ENCODE peak calls at places on chromosomes 2 and 18, in ten cellular contexts. Q is prostate gland; G is CD8-positive, alpha-beta T cell; J is astrocyte; H is body of pancreas; A is IMR-90; X is adrenal gland; V is PC-3; O is tibial artery; B is thyroid gland. T is an unnamed sample.

GRCh38 chr18:76410660-76411417 is 84.2 kb downstream of the ZNF516 start:
- DNase-seq in Q (no peak), G (no peak), J (no peak), H (no peak), A (no peak), X (no peak), V (no peak), O (no peak), B (peak), T (peak)

GRCh38 chr2:230865324-230865765 is 603 bp downstream of the ITM2C start:
- DNase-seq in Q (no peak), G (no peak), J (no peak), H (no peak), A (no peak), X (no peak), V (no peak), O (no peak), B (no peak), T (no peak)

GRCh38 chr2:129252781-129253460 is 726.5 kb upstream of the RAB6C start:
- DNase-seq in Q (no peak), G (no peak), J (no peak), H (no peak), A (no peak), X (no peak), V (no peak), O (no peak), B (no peak), T (no peak)

GRCh38 chr18:9468998-9469397 is 6.3 kb upstream of the RALBP1 start:
- DNase-seq in Q (no peak), G (no peak), J (no peak), H (no peak), A (no peak), X (no peak), V (no peak), O (no peak), B (no peak), T (no peak)

GRCh38 chr2:61328707-61329251 is 142.1 kb downstream of the USP34 start:
- DNase-seq in Q (no peak), G (no peak), J (peak), H (no peak), A (peak), X (no peak), V (peak), O (no peak), B (peak), T (no peak)

GRCh38 chr18:73980289-73980979 is 167.2 kb downstream of the FBXO15 start:
- DNase-seq in Q (no peak), G (no peak), J (no peak), H (no peak), A (peak), X (no peak), V (peak), O (no peak), B (no peak), T (no peak)

GRCh38 chr2:70047406-70048033 is 39.8 kb upstream of the PCBP1 start:
- DNase-seq in Q (no peak), G (no peak), J (no peak), H (no peak), A (no peak), X (no peak), V (no peak), O (no peak), B (no peak), T (no peak)

GRCh38 chr2:55056024-55056521 is 5.8 kb upstream of the RTN4 start:
- DNase-seq in Q (no peak), G (no peak), J (no peak), H (no peak), A (peak), X (peak), V (no peak), O (no peak), B (no peak), T (no peak)

GRCh38 chr2:224563537-224563936 is 21.6 kb downstream of the CUL3 start:
- DNase-seq in Q (no peak), G (no peak), J (no peak), H (no peak), A (no peak), X (no peak), V (peak), O (no peak), B (no peak), T (no peak)

DNA sequence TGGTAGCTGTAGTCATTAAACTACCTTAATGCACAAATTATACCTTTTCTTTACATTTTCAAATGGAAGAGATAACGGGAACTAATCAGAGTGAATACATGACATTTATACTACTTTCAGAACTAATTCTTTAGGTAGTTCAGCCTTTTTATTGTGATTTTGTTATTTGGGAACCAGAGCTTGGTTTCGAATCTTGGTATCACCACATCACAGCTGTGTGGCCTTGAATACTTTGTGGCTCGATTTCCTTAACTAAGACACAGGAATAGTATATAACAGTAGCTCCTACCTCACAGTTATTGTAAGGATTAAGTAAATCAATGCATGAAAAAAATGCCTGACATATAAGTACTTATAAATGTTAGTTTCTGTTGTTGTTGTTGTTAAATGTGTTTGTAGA is 240.0 kb downstream of the WDR7 start:
- DNase-seq in Q (no peak), G (no peak), J (no peak), H (no peak), A (no peak), X (no peak), V (no peak), O (no peak), B (no peak), T (no peak)
- H3K27ac ChIP-seq in Q (no peak), G (no peak), J (peak), H (no peak), A (no peak), X (no peak), V (no peak), O (no peak), B (no peak), T (no peak)

DNA sequence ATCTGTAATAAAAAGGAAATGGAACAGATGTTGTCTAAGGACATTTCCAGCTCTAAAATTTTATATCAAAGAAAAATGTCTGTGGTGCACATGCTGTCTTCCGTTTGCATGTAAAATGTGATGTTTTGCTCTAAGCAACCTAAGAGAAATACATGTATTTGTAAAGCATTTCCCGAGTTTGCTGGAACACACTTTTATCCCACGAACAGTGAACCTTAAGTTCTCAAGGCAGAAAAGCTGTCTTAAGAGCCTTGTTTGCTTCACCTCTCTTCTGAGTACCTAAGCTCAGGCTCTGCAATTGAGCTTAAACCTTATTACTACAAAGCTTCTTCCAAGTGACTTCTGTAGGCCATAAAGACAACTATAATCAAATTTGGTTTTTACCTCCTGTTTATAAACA is 24.0 kb upstream of the TANK start:
- DNase-seq in Q (no peak), G (no peak), J (no peak), H (no peak), A (no peak), X (no peak), V (no peak), O (no peak), B (no peak), T (no peak)
- H3K4me3 ChIP-seq in Q (no peak), G (peak), J (no peak), H (no peak), A (no peak), X (no peak), V (no peak), O (no peak), B (no peak), T (no peak)

GRCh38 chr18:59605633-59606192 is 91.5 kb downstream of the CCBE1 start:
- DNase-seq in Q (no peak), G (no peak), J (peak), H (no peak), A (peak), X (no peak), V (no peak), O (no peak), B (peak), T (no peak)
- TF ChIP-seq CTCF in Q (no peak), G (no peak), J (no peak), H (no peak), A (no peak), X (no peak), V (no peak), O (no peak), B (no peak), T (no peak)

DNA sequence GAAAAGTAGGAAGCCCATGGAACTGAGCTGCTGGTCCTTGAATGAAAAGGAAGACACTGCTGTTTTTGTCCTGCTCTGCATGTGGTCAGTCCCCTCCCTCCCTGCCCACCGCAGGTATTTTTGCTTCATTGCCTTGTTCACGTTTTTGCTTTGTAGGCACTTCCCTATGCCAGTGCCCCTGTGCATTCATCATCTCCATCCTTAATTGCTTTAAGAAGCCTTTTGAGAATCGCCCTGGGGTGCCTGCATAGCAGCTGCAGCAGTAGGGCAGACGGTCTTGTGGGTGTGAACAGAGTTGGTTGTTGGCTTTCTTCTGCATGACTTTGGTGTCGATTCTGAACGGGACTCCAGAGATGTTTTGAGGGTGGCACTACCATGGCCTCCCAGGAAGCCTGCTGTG is 97.0 kb downstream of the CABLES1 start:
- DNase-seq in Q (no peak), G (no peak), J (no peak), H (no peak), A (no peak), X (no peak), V (no peak), O (no peak), B (no peak), T (no peak)
- H3K27ac ChIP-seq in Q (no peak), G (no peak), J (no peak), H (no peak), A (no peak), X (no peak), V (peak), O (peak), B (no peak), T (peak)

DNA sequence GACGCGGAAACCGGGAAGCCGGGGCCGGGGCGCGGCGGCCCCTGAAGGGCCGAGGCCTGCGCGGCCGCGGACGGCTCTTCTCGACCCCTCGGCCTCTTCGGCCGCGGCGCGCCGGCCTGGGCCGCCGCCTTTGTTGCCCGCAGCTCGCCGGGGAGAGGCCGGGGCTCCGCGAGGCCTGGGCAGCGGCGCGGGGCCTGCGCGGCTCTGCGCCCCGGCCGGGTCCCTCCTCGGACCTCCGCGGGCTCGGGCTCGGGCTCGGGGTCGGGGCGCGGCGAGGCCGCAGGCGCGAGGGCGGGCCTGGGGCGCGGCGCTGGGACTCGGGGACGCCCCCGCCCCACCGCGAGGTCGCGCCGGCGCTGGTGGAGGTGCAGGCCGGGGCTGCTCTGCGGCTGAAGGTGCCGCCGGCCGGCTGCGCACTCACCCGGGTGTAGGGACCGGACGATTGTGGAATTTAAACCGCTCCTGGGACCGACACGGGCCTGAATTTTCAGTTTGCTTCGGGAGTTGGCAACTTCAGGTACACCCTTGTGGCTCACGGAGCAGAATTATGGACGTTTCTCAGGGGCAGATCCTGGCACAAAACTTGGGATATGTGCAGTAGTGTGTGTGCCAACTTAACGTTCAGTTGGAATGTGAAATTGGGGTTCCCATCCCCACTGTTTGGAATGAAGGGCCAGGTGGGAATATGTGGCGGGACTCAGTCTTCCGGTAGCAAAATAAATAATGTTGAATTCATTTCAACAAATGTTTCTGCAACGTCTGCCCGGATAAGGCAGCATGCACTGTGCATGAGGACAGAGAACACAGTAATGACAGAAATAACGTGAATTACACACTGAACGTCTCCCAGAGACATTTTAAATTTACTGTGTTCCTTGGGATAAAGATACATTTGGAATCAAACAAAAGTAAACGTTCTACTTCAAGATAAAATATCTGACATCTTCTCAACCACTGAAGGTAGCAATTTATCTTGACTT is 796 bp downstream of the SOCS6 start:
- DNase-seq in Q (peak), G (no peak), J (no peak), H (peak), A (peak), X (peak), V (peak), O (no peak), B (peak), T (no peak)
- H3K4me3 ChIP-seq in Q (peak), G (peak), J (peak), H (peak), A (peak), X (peak), V (peak), O (peak), B (peak), T (peak)

GRCh38 chr2:236731767-236732580 is 162.3 kb downstream of the ACKR3 start:
- DNase-seq in Q (no peak), G (no peak), J (peak), H (peak), A (peak), X (no peak), V (peak), O (peak), B (peak), T (peak)
- TF ChIP-seq CTCF in Q (no peak), G (no peak), J (no peak), H (no peak), A (no peak), X (no peak), V (no peak), O (no peak), B (no peak), T (no peak)

GRCh38 chr2:143545059-143545458 is 415.8 kb downstream of the ARHGAP15 start:
- DNase-seq in Q (no peak), G (no peak), J (no peak), H (no peak), A (no peak), X (no peak), V (no peak), O (no peak), B (no peak), T (no peak)

GRCh38 chr2:143545643-143546275 is 416.5 kb downstream of the ARHGAP15 start:
- DNase-seq in Q (no peak), G (no peak), J (peak), H (no peak), A (peak), X (no peak), V (no peak), O (no peak), B (no peak), T (no peak)
- H3K27ac ChIP-seq in Q (no peak), G (no peak), J (no peak), H (no peak), A (no peak), X (no peak), V (no peak), O (no peak), B (no peak), T (no peak)

T was measured in coronary artery.